ENCODE peak calls at places on chromosome 12, in five cellular contexts. One of them, this sample, is unnamed.

GRCh38 chr12:64997858-64998257 is 123.2 kb downstream of the WIF1 start:
- DNase-seq in HepG2: peak
- DNase-seq in endothelial cell of umbilical vein: no peak
- DNase-seq in H1: no peak
- DNase-seq in A549: no peak
- DNase-seq in this sample: no peak

GRCh38 chr12:120368789-120369475 is at the start of gene MSI1:
- DNase-seq in H1: peak
- DNase-seq in A549: no peak
- DNase-seq in endothelial cell of umbilical vein: no peak
- DNase-seq in HepG2: no peak
- DNase-seq in this sample: no peak

GRCh38 chr12:76329163-76329562 is 19.1 kb downstream of the BBS10 start:
- DNase-seq in endothelial cell of umbilical vein: peak
- DNase-seq in H1: no peak
- DNase-seq in HepG2: no peak
- DNase-seq in A549: peak
- DNase-seq in this sample: no peak

GRCh38 chr12:47652491-47653234 is 53.2 kb downstream of the RPAP3 start:
- DNase-seq in HepG2: peak
- DNase-seq in endothelial cell of umbilical vein: no peak
- DNase-seq in H1: no peak
- DNase-seq in A549: peak
- DNase-seq in this sample: no peak

GRCh38 chr12:25151476-25151875 is 43.5 kb downstream of the DNAI7 start:
- DNase-seq in H1: no peak
- DNase-seq in endothelial cell of umbilical vein: peak
- DNase-seq in A549: peak
- DNase-seq in HepG2: no peak
- DNase-seq in this sample: no peak

GRCh38 chr12:30795660-30796507 is 41.1 kb upstream of the CAPRIN2 start:
- DNase-seq in endothelial cell of umbilical vein: peak
- DNase-seq in HepG2: peak
- DNase-seq in H1: peak
- DNase-seq in A549: peak
- DNase-seq in this sample: peak

GRCh38 chr12:132642846-132643835 is 24.6 kb downstream of the P2RX2 start:
- DNase-seq in H1: no peak
- DNase-seq in endothelial cell of umbilical vein: no peak
- DNase-seq in HepG2: no peak
- DNase-seq in A549: no peak
- DNase-seq in this sample: no peak

GRCh38 chr12:52524898-52525591 is 4.9 kb upstream of the KRT5 start:
- DNase-seq in HepG2: no peak
- DNase-seq in A549: no peak
- DNase-seq in endothelial cell of umbilical vein: no peak
- DNase-seq in H1: peak
- DNase-seq in this sample: no peak

GRCh38 chr12:98403936-98404335 is 111.5 kb upstream of the TMPO start:
- DNase-seq in endothelial cell of umbilical vein: no peak
- DNase-seq in H1: no peak
- DNase-seq in HepG2: no peak
- DNase-seq in A549: no peak
- DNase-seq in this sample: no peak

GRCh38 chr12:6936642-6937480 is 6.8 kb upstream of the RNU7-1 start:
- DNase-seq in A549: no peak
- DNase-seq in HepG2: no peak
- DNase-seq in endothelial cell of umbilical vein: no peak
- DNase-seq in H1: peak
- DNase-seq in this sample: no peak

GRCh38 chr12:121110211-121110940 is 22.3 kb upstream of the P2RX7 start:
- DNase-seq in A549: peak
- DNase-seq in H1: peak
- DNase-seq in endothelial cell of umbilical vein: peak
- DNase-seq in HepG2: peak
- DNase-seq in this sample: peak

GRCh38 chr12:6547987-6548386 is 7.9 kb downstream of the IFFO1 start:
- DNase-seq in endothelial cell of umbilical vein: peak
- DNase-seq in HepG2: no peak
- DNase-seq in H1: no peak
- DNase-seq in A549: peak
- DNase-seq in this sample: peak

GRCh38 chr12:76117751-76118150 is 33.3 kb upstream of the NAP1L1 start:
- DNase-seq in A549: no peak
- DNase-seq in H1: no peak
- DNase-seq in endothelial cell of umbilical vein: no peak
- DNase-seq in HepG2: no peak
- DNase-seq in this sample: no peak

GRCh38 chr12:117695956-117696355 is 272.8 kb downstream of the KSR2 start:
- DNase-seq in H1: no peak
- DNase-seq in A549: no peak
- DNase-seq in endothelial cell of umbilical vein: no peak
- DNase-seq in HepG2: no peak
- DNase-seq in this sample: no peak

GRCh38 chr12:81726634-81727033 is 32.5 kb downstream of the PPFIA2 start:
- DNase-seq in H1: no peak
- DNase-seq in endothelial cell of umbilical vein: no peak
- DNase-seq in HepG2: no peak
- DNase-seq in A549: no peak
- DNase-seq in this sample: no peak

GRCh38 chr12:88298014-88298682 is 156.0 kb downstream of the TMTC3 start:
- DNase-seq in A549: no peak
- DNase-seq in H1: no peak
- DNase-seq in HepG2: no peak
- DNase-seq in endothelial cell of umbilical vein: peak
- DNase-seq in this sample: no peak

GRCh38 chr12:113203852-113204760 is 17.2 kb upstream of the TPCN1 start:
- DNase-seq in endothelial cell of umbilical vein: no peak
- DNase-seq in A549: no peak
- DNase-seq in HepG2: peak
- DNase-seq in H1: no peak
- DNase-seq in this sample: no peak

GRCh38 chr12:26135571-26135970 is 10.7 kb upstream of the BHLHE41 start:
- DNase-seq in A549: no peak
- DNase-seq in H1: no peak
- DNase-seq in HepG2: no peak
- DNase-seq in endothelial cell of umbilical vein: no peak
- DNase-seq in this sample: no peak

GRCh38 chr12:2583642-2584041 is 211.1 kb upstream of the FKBP4 start:
- DNase-seq in A549: no peak
- DNase-seq in endothelial cell of umbilical vein: no peak
- DNase-seq in HepG2: no peak
- DNase-seq in H1: no peak
- DNase-seq in this sample: no peak

GRCh38 chr12:49482095-49483051 is 56.5 kb upstream of the KCNH3 start:
- DNase-seq in HepG2: peak
- DNase-seq in endothelial cell of umbilical vein: no peak
- DNase-seq in H1: no peak
- DNase-seq in A549: no peak
- DNase-seq in this sample: no peak

GRCh38 chr12:127516467-127516866 is 750.5 kb upstream of the TMEM132C start:
- DNase-seq in A549: no peak
- DNase-seq in H1: no peak
- DNase-seq in HepG2: no peak
- DNase-seq in endothelial cell of umbilical vein: no peak
- DNase-seq in this sample: no peak

GRCh38 chr12:93177208-93178153 is 200.2 kb upstream of the NUDT4 start:
- DNase-seq in endothelial cell of umbilical vein: peak
- DNase-seq in A549: no peak
- DNase-seq in H1: no peak
- DNase-seq in HepG2: peak
- DNase-seq in this sample: no peak

GRCh38 chr12:113788020-113788856 is 177.9 kb downstream of the RBM19 start:
- DNase-seq in HepG2: no peak
- DNase-seq in endothelial cell of umbilical vein: no peak
- DNase-seq in H1: no peak
- DNase-seq in A549: no peak
- DNase-seq in this sample: no peak

GRCh38 chr12:64510687-64511086 is 58.8 kb downstream of the TBK1 start:
- DNase-seq in H1: no peak
- DNase-seq in A549: no peak
- DNase-seq in endothelial cell of umbilical vein: no peak
- DNase-seq in HepG2: no peak
- DNase-seq in this sample: no peak

GRCh38 chr12:108571604-108572165 is 9.3 kb downstream of the ISCU start:
- DNase-seq in A549: no peak
- DNase-seq in H1: peak
- DNase-seq in endothelial cell of umbilical vein: no peak
- DNase-seq in HepG2: no peak
- DNase-seq in this sample: no peak

GRCh38 chr12:125341422-125341821 is 276.2 kb downstream of the AACS start:
- DNase-seq in A549: no peak
- DNase-seq in endothelial cell of umbilical vein: no peak
- DNase-seq in H1: no peak
- DNase-seq in HepG2: no peak
- DNase-seq in this sample: no peak

GRCh38 chr12:117968084-117968789 is 553 bp downstream of the KSR2 start:
- DNase-seq in H1: no peak
- DNase-seq in endothelial cell of umbilical vein: no peak
- DNase-seq in HepG2: no peak
- DNase-seq in A549: no peak
- DNase-seq in this sample: no peak

GRCh38 chr12:120204171-120204570 is 3.3 kb upstream of the RPLP0 start:
- DNase-seq in A549: no peak
- DNase-seq in endothelial cell of umbilical vein: no peak
- DNase-seq in H1: no peak
- DNase-seq in HepG2: no peak
- DNase-seq in this sample: no peak

GRCh38 chr12:57213068-57213715 is 3.4 kb upstream of the NXPH4 start:
- DNase-seq in H1: peak
- DNase-seq in A549: peak
- DNase-seq in endothelial cell of umbilical vein: peak
- DNase-seq in HepG2: peak
- DNase-seq in this sample: peak

GRCh38 chr12:2179058-2179457 is 126.3 kb downstream of the CACNA1C start:
- DNase-seq in H1: no peak
- DNase-seq in A549: no peak
- DNase-seq in endothelial cell of umbilical vein: no peak
- DNase-seq in HepG2: no peak
- DNase-seq in this sample: no peak

GRCh38 chr12:105256011-105256410 is 20.0 kb upstream of the APPL2 start:
- DNase-seq in endothelial cell of umbilical vein: no peak
- DNase-seq in HepG2: no peak
- DNase-seq in H1: no peak
- DNase-seq in A549: no peak
- DNase-seq in this sample: no peak

GRCh38 chr12:124030510-124030909 is 57.5 kb downstream of the ZNF664 start:
- DNase-seq in HepG2: no peak
- DNase-seq in H1: no peak
- DNase-seq in A549: no peak
- DNase-seq in endothelial cell of umbilical vein: peak
- DNase-seq in this sample: peak

DNA sequence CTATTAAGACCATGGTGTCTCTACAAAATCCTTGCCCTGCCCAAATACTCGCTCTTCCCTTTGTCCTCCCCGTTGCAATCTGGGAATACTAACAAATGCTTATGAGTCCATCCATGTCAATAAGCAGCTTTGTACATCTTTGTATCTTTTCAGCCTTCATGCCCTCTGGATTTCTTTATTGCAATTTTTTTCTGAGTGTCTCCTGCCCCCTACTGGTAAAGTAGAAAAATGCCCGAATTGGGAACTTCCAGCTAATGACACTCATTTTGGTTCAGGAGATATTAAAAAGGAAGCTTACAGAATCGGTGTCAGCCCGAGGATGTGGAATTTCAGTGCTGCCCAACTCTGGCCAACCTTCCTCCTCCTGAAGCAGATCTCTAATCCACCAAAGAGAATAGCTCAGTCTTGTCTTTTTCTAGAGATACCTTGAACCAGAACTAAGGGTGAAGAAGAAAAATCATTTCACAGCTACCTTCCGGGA is 46.0 kb downstream of the SH2B3 start:
- DNase-seq in A549: peak
- DNase-seq in endothelial cell of umbilical vein: peak
- DNase-seq in HepG2: peak
- DNase-seq in H1: peak
- DNase-seq in this sample: peak
- H3K4me2 ChIP-seq in A549: no peak
- H3K4me2 ChIP-seq in endothelial cell of umbilical vein: no peak
- H3K4me2 ChIP-seq in HepG2: no peak
- H3K4me2 ChIP-seq in H1: no peak
- H3K4me2 ChIP-seq in this sample: no peak

GRCh38 chr12:94649349-94650142 is 811 bp downstream of the TMCC3 start:
- DNase-seq in H1: peak
- DNase-seq in A549: peak
- DNase-seq in HepG2: no peak
- DNase-seq in endothelial cell of umbilical vein: peak
- DNase-seq in this sample: no peak
- TF ChIP-seq JUN in H1: no peak
- TF ChIP-seq JUN in A549: no peak
- TF ChIP-seq JUN in HepG2: no peak
- TF ChIP-seq JUN in endothelial cell of umbilical vein: no peak
- TF ChIP-seq JUN in this sample: no peak

DNA sequence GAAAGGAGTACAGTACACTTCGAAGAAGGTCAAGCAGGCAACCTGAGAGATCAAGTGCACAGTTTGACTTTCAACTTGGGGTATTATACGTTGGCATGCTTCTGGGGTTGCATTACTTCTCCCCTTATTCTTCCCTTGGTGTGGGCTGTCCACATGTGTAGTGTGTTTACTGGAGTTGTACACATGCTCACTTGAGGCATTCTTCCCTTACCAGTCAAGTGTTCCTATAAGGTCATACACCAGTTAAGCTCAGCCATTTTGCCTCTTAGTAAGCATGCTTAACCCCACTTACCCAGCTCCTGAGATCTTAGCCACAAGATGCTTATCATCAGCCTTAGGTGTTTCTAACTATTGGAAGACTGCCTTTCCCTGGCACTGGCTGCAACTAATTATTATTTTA is 63.8 kb downstream of the C12orf42 start:
- DNase-seq in endothelial cell of umbilical vein: no peak
- DNase-seq in A549: no peak
- DNase-seq in HepG2: no peak
- DNase-seq in H1: no peak
- DNase-seq in this sample: no peak
- H3K4me2 ChIP-seq in endothelial cell of umbilical vein: no peak
- H3K4me2 ChIP-seq in A549: no peak
- H3K4me2 ChIP-seq in HepG2: no peak
- H3K4me2 ChIP-seq in H1: no peak
- H3K4me2 ChIP-seq in this sample: no peak

DNA sequence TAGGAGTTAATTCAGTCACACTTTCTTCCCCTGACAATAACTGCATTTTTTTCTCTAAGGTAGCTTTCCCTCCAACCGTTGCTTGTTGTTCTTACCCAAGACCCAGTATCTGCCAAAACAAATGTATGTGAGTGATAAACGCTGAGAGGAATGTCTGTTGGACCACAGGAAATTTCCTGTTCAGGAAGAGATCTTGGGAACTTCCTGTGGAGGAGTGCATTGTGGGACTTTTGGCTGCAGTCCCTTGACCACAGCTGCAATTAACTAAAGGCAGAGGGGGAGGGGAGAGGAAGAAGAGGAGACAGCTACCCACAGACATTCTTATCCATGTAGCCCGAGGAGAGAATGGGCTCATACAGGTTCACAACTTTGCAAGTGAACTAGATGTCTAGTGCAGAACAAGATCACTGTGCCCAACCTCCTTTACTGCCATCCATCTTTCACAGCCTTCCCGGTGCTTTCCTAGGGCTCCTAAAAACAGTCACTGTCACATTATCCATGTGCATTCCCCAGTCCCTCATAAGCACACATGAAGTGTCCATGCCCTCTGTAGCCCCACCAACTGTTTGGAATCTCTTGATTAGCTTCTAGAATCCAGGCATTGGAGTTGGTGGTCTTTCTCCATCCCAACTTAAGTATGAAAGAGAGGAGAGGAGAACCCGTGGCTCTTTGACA is 149.5 kb downstream of the ETV6 start:
- DNase-seq in endothelial cell of umbilical vein: peak
- DNase-seq in H1: no peak
- DNase-seq in A549: no peak
- DNase-seq in HepG2: peak
- DNase-seq in this sample: peak
- TF ChIP-seq JUN in endothelial cell of umbilical vein: peak
- TF ChIP-seq JUN in H1: no peak
- TF ChIP-seq JUN in A549: no peak
- TF ChIP-seq JUN in HepG2: no peak
- TF ChIP-seq JUN in this sample: no peak

This sample was measured in K562.